ENCODE peak calls at places on chromosomes 2 and 18, in four cellular contexts. N, P, A and F are unnamed samples.

GRCh38 chr18:9380571-9381390 is 46.2 kb downstream of the TWSG1 start:
- DNase-seq in N (no peak), P (no peak), A (no peak), F (no peak)

GRCh38 chr2:131519466-131519865 is 8.2 kb upstream of the CCDC74A start:
- DNase-seq in N (no peak), P (no peak), A (no peak), F (no peak)

GRCh38 chr2:85655961-85656403 is 12.0 kb downstream of the SFTPB start:
- DNase-seq in N (no peak), P (no peak), A (no peak), F (no peak)

GRCh38 chr2:100193334-100193733 is 50.9 kb upstream of the AFF3 start:
- DNase-seq in N (no peak), P (no peak), A (no peak), F (no peak)

GRCh38 chr18:61770279-61770678 is 122.5 kb downstream of the RNF152 start:
- DNase-seq in N (no peak), P (no peak), A (no peak), F (no peak)

GRCh38 chr18:22624171-22624570 is 206.5 kb upstream of the CTAGE1 start:
- DNase-seq in N (no peak), P (no peak), A (no peak), F (no peak)

GRCh38 chr2:60354713-60355112 is 198.7 kb downstream of the BCL11A start:
- DNase-seq in N (no peak), P (no peak), A (no peak), F (no peak)

GRCh38 chr2:16584094-16584493 is 81.5 kb downstream of the CYRIA start:
- DNase-seq in N (no peak), P (no peak), A (no peak), F (peak; percentile 52)

GRCh38 chr2:114346658-114347057 is 95.8 kb upstream of the DPP10 start:
- DNase-seq in N (no peak), P (no peak), A (no peak), F (no peak)

GRCh38 chr18:5600376-5601071 is 56.7 kb upstream of the EPB41L3 start:
- DNase-seq in N (no peak), P (no peak), A (no peak), F (no peak)

GRCh38 chr2:44207102-44207501 is 38.4 kb downstream of the PPM1B start:
- DNase-seq in N (no peak), P (no peak), A (no peak), F (no peak)

GRCh38 chr2:159317392-159318088 is 31.0 kb upstream of the WDSUB1 start:
- DNase-seq in N (no peak), P (no peak), A (no peak), F (no peak)

GRCh38 chr18:51070545-51070944 is 40.5 kb downstream of the SMAD4 start:
- DNase-seq in N (no peak), P (no peak), A (no peak), F (peak; percentile 31)

GRCh38 chr2:140177081-140177480 is 1396.9 kb upstream of the NXPH2 start:
- DNase-seq in N (no peak), P (no peak), A (no peak), F (no peak)

GRCh38 chr18:43875496-43875895 is 598.2 kb upstream of the SYT4 start:
- DNase-seq in N (no peak), P (no peak), A (no peak), F (no peak)

GRCh38 chr2:20179179-20179754 is 45.7 kb downstream of the SDC1 start:
- DNase-seq in N (no peak), P (no peak), A (no peak), F (no peak)